ENCODE peak calls at places on chromosomes 12 and 14, in seven cellular contexts. S, E, F, V, O, J and D are unnamed samples.

GRCh38 chr12:107736914-107737313 is 24.0 kb downstream of the PRDM4 start:
- DNase-seq in O (no peak), S (no peak), V (peak), E (no peak), J (no peak), F (no peak), D (no peak)

GRCh38 chr12:34205401-34205800 is 183.1 kb downstream of the ALG10 start:
- DNase-seq in O (no peak), F (peak), S (no peak), V (no peak), J (no peak), E (no peak), D (no peak)

GRCh38 chr14:62329427-62329826 is 567.2 kb downstream of the SNAPC1 start:
- DNase-seq in E (no peak), S (no peak), V (no peak), F (no peak), O (peak), J (no peak), D (peak)

GRCh38 chr12:95197636-95198035 is 19.6 kb downstream of the FGD6 start:
- DNase-seq in F (no peak), S (no peak), J (no peak), V (no peak), E (no peak), O (no peak), D (no peak)

GRCh38 chr12:112904571-112904970 is 2.2 kb upstream of the OAS1 start:
- DNase-seq in O (no peak), S (no peak), J (no peak), E (no peak), V (no peak), F (no peak), D (peak)

GRCh38 chr12:2498961-2499500 is 295.7 kb upstream of the FKBP4 start:
- DNase-seq in V (no peak), E (peak), S (no peak), J (no peak), F (no peak), O (no peak), D (no peak)

GRCh38 chr12:81263072-81263471 is 185.2 kb downstream of the ACSS3 start:
- DNase-seq in F (no peak), E (no peak), J (no peak), S (no peak), O (no peak), V (no peak), D (no peak)

GRCh38 chr12:127393896-127394295 is 873.1 kb upstream of the TMEM132C start:
- DNase-seq in O (peak), J (no peak), V (no peak), F (no peak), E (no peak), S (peak), D (peak)

GRCh38 chr12:114812858-114813761 is 129.1 kb upstream of the TBX3 start:
- DNase-seq in F (peak), O (peak), J (no peak), V (no peak), S (no peak), E (no peak), D (no peak)

GRCh38 chr14:82501554-82501953 is 967.9 kb upstream of the SEL1L start:
- DNase-seq in F (no peak), V (no peak), S (no peak), O (no peak), J (no peak), E (no peak), D (no peak)

GRCh38 chr14:65560340-65561027 is 148.0 kb downstream of the FUT8 start:
- DNase-seq in O (peak), F (no peak), E (no peak), J (no peak), V (no peak), S (no peak), D (peak)

GRCh38 chr12:10186299-10186698 is 7.5 kb downstream of the TMEM52B start:
- DNase-seq in S (no peak), J (peak), O (no peak), F (no peak), V (peak), E (peak), D (no peak)

GRCh38 chr12:42641231-42641630 is 51.7 kb upstream of the PRICKLE1 start:
- DNase-seq in E (no peak), J (no peak), O (peak), F (no peak), S (no peak), V (no peak), D (no peak)

GRCh38 chr12:102171951-102172350 is 25.7 kb downstream of the PMCH start:
- DNase-seq in E (no peak), S (no peak), V (no peak), O (peak), J (no peak), F (no peak), D (peak)

GRCh38 chr12:17588968-17589367 is 501.0 kb downstream of the RERGL start:
- DNase-seq in O (no peak), F (peak), J (no peak), V (no peak), E (no peak), S (no peak), D (no peak)

GRCh38 chr14:90924618-90925345 is 108.6 kb upstream of the TTC7B start:
- DNase-seq in F (no peak), O (peak), V (no peak), S (no peak), J (no peak), E (no peak), D (peak)